ENCODE peak calls at places on chromosomes 5 and 9, in eight cellular contexts. K is GM12891, J is NCI-H82, U is astrocyte of the cerebellum, E is cardiac muscle cell, A is GM04504, L is fibroblast of the conjunctiva, H is naive B cell. R is an unnamed sample.

GRCh38 chr9:32550046-32550608 is 2.0 kb upstream of the SMIM27 start:
- DNase-seq in K (no peak), J (peak), U (no peak), E (peak), A (no peak), L (no peak), H (peak), R (peak)

GRCh38 chr9:6681957-6682501 is 36.5 kb upstream of the GLDC start:
- DNase-seq in K (no peak), J (peak), U (no peak), E (no peak), A (peak), L (no peak), H (no peak), R (no peak)

GRCh38 chr5:73968729-73969128 is 342.7 kb downstream of the ARHGEF28 start:
- DNase-seq in K (no peak), J (no peak), U (no peak), E (no peak), A (no peak), L (no peak), H (no peak), R (no peak)

GRCh38 chr5:603081-603998 is 8.8 kb upstream of the CEP72 start:
- DNase-seq in K (no peak), J (no peak), U (no peak), E (no peak), A (no peak), L (no peak), H (no peak), R (no peak)

GRCh38 chr5:109585012-109585599 is 104.6 kb upstream of the MAN2A1 start:
- DNase-seq in K (no peak), J (peak), U (no peak), E (no peak), A (no peak), L (no peak), H (no peak), R (peak)

GRCh38 chr9:136623849-136624183 is 38.9 kb upstream of the EGFL7 start:
- DNase-seq in K (no peak), J (no peak), U (no peak), E (no peak), A (no peak), L (no peak), H (no peak), R (no peak)

GRCh38 chr9:9998491-9999287 is 614.1 kb downstream of the PTPRD start:
- DNase-seq in K (no peak), J (peak), U (no peak), E (peak), A (no peak), L (no peak), H (no peak), R (peak)

GRCh38 chr9:130938652-130939404 is at the start of gene FIBCD1:
- DNase-seq in K (peak), J (peak), U (no peak), E (peak), A (no peak), L (no peak), H (no peak), R (peak)

GRCh38 chr9:119009253-119009652 is 360.0 kb downstream of the BRINP1 start:
- DNase-seq in K (no peak), J (peak), U (no peak), E (no peak), A (no peak), L (no peak), H (no peak), R (no peak)

GRCh38 chr5:140349244-140349643 is 2.8 kb upstream of the HBEGF start:
- DNase-seq in K (no peak), J (no peak), U (no peak), E (no peak), A (no peak), L (no peak), H (no peak), R (no peak)

GRCh38 chr9:118034701-118035100 is 330.5 kb downstream of the TLR4 start:
- DNase-seq in K (no peak), J (no peak), U (no peak), E (no peak), A (no peak), L (no peak), H (no peak), R (no peak)

GRCh38 chr5:73946278-73946677 is 320.3 kb downstream of the ARHGEF28 start:
- DNase-seq in K (no peak), J (peak), U (no peak), E (no peak), A (no peak), L (no peak), H (no peak), R (no peak)

GRCh38 chr5:174532453-174533126 is 191.8 kb upstream of the MSX2 start:
- DNase-seq in K (no peak), J (peak), U (peak), E (peak), A (peak), L (peak), H (no peak), R (peak)

GRCh38 chr9:136484153-136485048 is 1.6 kb upstream of the SEC16A start:
- DNase-seq in K (no peak), J (no peak), U (no peak), E (no peak), A (no peak), L (no peak), H (no peak), R (no peak)

GRCh38 chr5:78129632-78130031 is 164.9 kb downstream of the AP3B1 start:
- DNase-seq in K (no peak), J (no peak), U (no peak), E (no peak), A (no peak), L (no peak), H (no peak), R (no peak)

GRCh38 chr5:69492391-69493234 is at the start of gene OCLN:
- DNase-seq in K (peak), J (peak), U (no peak), E (peak), A (no peak), L (no peak), H (no peak), R (peak)

GRCh38 chr5:179267071-179267670 is 78.1 kb downstream of the ADAMTS2 start:
- DNase-seq in K (no peak), J (peak), U (no peak), E (no peak), A (no peak), L (no peak), H (no peak), R (no peak)

R was measured in endothelial cell of umbilical vein.